ENCODE peak calls at places on chromosomes 4 and X, in ten cellular contexts. G, Y, A, I, K, C, V, W, T and N are unnamed samples.
A peak's percentile ranks its signal among the peaks of the same experiment; 100 is the strongest.

GRCh38 chr4:104418313-104418712 is 76.4 kb downstream of the CXXC4 start:
- DNase-seq in G (no peak), Y (peak; percentile 10), A (no peak), I (no peak), K (no peak), C (no peak), V (no peak), W (no peak), T (no peak), N (no peak)

GRCh38 chr4:186202490-186203140 is 11.2 kb downstream of the CYP4V2 start:
- DNase-seq in G (no peak), Y (no peak), A (no peak), I (no peak), K (no peak), C (no peak), V (no peak), W (no peak), T (no peak), N (no peak)

GRCh38 chrX:100812216-100813158 is 7.7 kb upstream of the CSTF2 start:
- DNase-seq in G (no peak), Y (no peak), A (peak; percentile 85), I (no peak), K (peak; percentile 28), C (no peak), V (no peak), W (no peak), T (no peak), N (no peak)

GRCh38 chr4:151169223-151169622 is 69.8 kb downstream of the RPS3A start:
- DNase-seq in G (peak; percentile 98), Y (peak; percentile 67), A (no peak), I (peak; percentile 69), K (peak; percentile 98), C (peak; percentile 75), V (no peak), W (peak; percentile 41), T (peak; percentile 71), N (peak; percentile 92)

GRCh38 chrX:18964026-18964425 is 19.9 kb downstream of the PHKA2 start:
- DNase-seq in G (no peak), Y (no peak), A (no peak), I (no peak), K (no peak), C (no peak), V (no peak), W (no peak), T (no peak), N (no peak)

GRCh38 chrX:132837126-132837525 is 121.3 kb downstream of the HS6ST2 start:
- DNase-seq in G (peak; percentile 86), Y (peak; percentile 47), A (no peak), I (no peak), K (peak; percentile 72), C (no peak), V (no peak), W (peak; percentile 15), T (no peak), N (peak; percentile 7)

GRCh38 chrX:154470434-154470833 is 8.6 kb downstream of the LAGE3 start:
- DNase-seq in G (no peak), Y (no peak), A (no peak), I (no peak), K (no peak), C (no peak), V (no peak), W (no peak), T (no peak), N (no peak)

GRCh38 chr4:8534129-8534528 is 46.1 kb upstream of the GPR78 start:
- DNase-seq in G (peak; percentile 58), Y (peak; percentile 79), A (peak; percentile 81), I (no peak), K (peak; percentile 49), C (no peak), V (no peak), W (peak; percentile 81), T (no peak), N (peak; percentile 43)

GRCh38 chr4:28702571-28702970 is 1841.9 kb downstream of the STIM2 start:
- DNase-seq in G (peak; percentile 1), Y (no peak), A (no peak), I (no peak), K (no peak), C (no peak), V (no peak), W (no peak), T (no peak), N (no peak)

GRCh38 chrX:154028502-154029184 is 8.9 kb upstream of the IRAK1 start:
- DNase-seq in G (no peak), Y (no peak), A (no peak), I (no peak), K (no peak), C (no peak), V (no peak), W (no peak), T (no peak), N (no peak)

GRCh38 chr4:5892321-5893012 is 419 bp downstream of the CRMP1 start:
- DNase-seq in G (no peak), Y (no peak), A (peak; percentile 65), I (no peak), K (no peak), C (no peak), V (no peak), W (no peak), T (no peak), N (no peak)

GRCh38 chr4:5888706-5889696 is 3.9 kb downstream of the CRMP1 start:
- DNase-seq in G (no peak), Y (no peak), A (peak; percentile 61), I (no peak), K (no peak), C (no peak), V (no peak), W (no peak), T (no peak), N (no peak)

GRCh38 chr4:5891563-5892320 is 1.1 kb downstream of the CRMP1 start:
- DNase-seq in G (no peak), Y (no peak), A (no peak), I (no peak), K (no peak), C (no peak), V (no peak), W (no peak), T (no peak), N (no peak)

GRCh38 chr4:5888222-5888701 is 4.6 kb downstream of the CRMP1 start:
- DNase-seq in G (peak; percentile 32), Y (no peak), A (peak; percentile 91), I (no peak), K (no peak), C (no peak), V (no peak), W (no peak), T (no peak), N (no peak)

GRCh38 chr4:5890063-5890727 is 2.7 kb downstream of the CRMP1 start:
- DNase-seq in G (peak; percentile 41), Y (no peak), A (peak; percentile 96), I (no peak), K (no peak), C (no peak), V (no peak), W (no peak), T (no peak), N (no peak)
- H3K4me3 ChIP-seq in G (no peak overlapping the region), Y (no peak overlapping the region), A (peak overlapping the region; percentile 78), I (no peak overlapping the region), K (peak overlapping the region; percentile 22), C (peak overlapping the region; percentile 54), V (no peak overlapping the region), W (no peak overlapping the region), T (peak overlapping the region; percentile 29), N (no peak overlapping the region)

DNA sequence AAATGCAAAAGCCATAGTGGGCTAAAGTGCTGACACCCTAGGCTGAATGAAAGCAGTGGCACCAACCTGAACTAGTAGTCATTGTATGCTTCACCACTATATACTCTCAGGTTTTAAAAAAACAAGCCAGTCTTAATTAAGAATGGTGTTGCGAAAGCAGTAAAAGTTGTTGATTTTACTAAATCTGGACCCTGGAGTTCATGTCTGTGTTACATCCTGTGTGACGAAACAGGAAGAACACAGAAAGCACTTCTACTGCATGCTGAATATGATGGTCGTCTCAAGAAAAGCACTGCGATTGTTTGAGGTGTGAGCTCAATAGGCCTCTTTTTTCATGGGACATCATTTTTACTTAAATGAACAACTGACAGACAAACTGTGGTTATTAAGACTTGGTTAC is 24.2 kb upstream of the GDPD2 start:
- DNase-seq in G (peak; percentile 23), Y (no peak), A (no peak), I (no peak), K (peak; percentile 62), C (no peak), V (no peak), W (no peak), T (no peak), N (no peak)
- H3K36me3 ChIP-seq in G (no peaks in the 10 kb centered on the region), Y (no peaks in the 10 kb centered on the region), A (peaks cover 21% of the 10 kb centered on the region), I (no peaks in the 10 kb centered on the region), K (no peaks in the 10 kb centered on the region), C (no peaks in the 10 kb centered on the region), V (peaks cover 37% of the 10 kb centered on the region), W (no peaks in the 10 kb centered on the region), T (no peaks in the 10 kb centered on the region), N (peaks cover 8% of the 10 kb centered on the region)

DNA sequence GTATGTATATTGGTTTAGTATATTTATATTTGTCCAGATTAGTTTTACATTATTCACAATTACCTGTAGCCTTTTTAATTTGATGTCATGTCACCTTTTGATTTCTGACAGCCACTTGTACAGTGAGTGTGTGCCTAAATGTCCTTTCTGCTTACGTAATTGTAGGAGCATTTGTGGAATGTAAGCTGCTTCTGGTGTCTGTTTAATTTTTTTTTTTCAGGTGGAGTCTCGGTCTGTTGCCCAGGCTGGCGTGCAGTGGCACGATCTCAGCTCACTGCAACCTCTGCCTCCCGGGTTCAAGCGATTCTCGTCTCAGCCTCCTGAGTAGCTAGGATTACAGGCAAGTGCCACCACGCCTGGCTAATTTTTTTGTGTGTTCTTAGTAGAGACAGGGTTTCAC is 91.2 kb upstream of the XAGE2 start:
- DNase-seq in G (no peak), Y (peak; percentile 26), A (no peak), I (no peak), K (no peak), C (no peak), V (no peak), W (no peak), T (no peak), N (no peak)
- H3K27me3 ChIP-seq in G (no peaks in the 10 kb centered on the region), Y (no peaks in the 10 kb centered on the region), A (no peaks in the 10 kb centered on the region), I (no peaks in the 10 kb centered on the region), K (no peaks in the 10 kb centered on the region), C (no peaks in the 10 kb centered on the region), V (no peaks in the 10 kb centered on the region), W (no peaks in the 10 kb centered on the region), T (peaks cover 42% of the 10 kb centered on the region), N (no peaks in the 10 kb centered on the region)

GRCh38 chr4:173521474-173522159 is 8.4 kb downstream of the HAND2 start:
- DNase-seq in G (no peak), Y (no peak), A (no peak), I (no peak), K (no peak), C (peak; percentile 63), V (no peak), W (no peak), T (peak; percentile 73), N (no peak)

GRCh38 chr4:173517781-173518371 is 12.2 kb downstream of the HAND2 start:
- DNase-seq in G (no peak), Y (no peak), A (peak; percentile 84), I (peak; percentile 87), K (peak; percentile 79), C (no peak), V (no peak), W (no peak), T (peak; percentile 76), N (no peak)

GRCh38 chr4:173520921-173521473 is 9.0 kb downstream of the HAND2 start:
- DNase-seq in G (no peak), Y (no peak), A (no peak), I (no peak), K (no peak), C (no peak), V (no peak), W (no peak), T (no peak), N (no peak)

GRCh38 chr4:173518419-173519102 is 11.5 kb downstream of the HAND2 start:
- DNase-seq in G (no peak), Y (no peak), A (peak; percentile 74), I (peak; percentile 70), K (peak; percentile 52), C (no peak), V (no peak), W (no peak), T (no peak), N (no peak)

GRCh38 chr4:173519130-173520101 is 10.6 kb downstream of the HAND2 start:
- DNase-seq in G (no peak), Y (no peak), A (no peak), I (no peak), K (peak; percentile 68), C (peak; percentile 60), V (no peak), W (no peak), T (peak; percentile 73), N (no peak)
- H3K4me3 ChIP-seq in G (no peak overlapping the region), Y (no peak overlapping the region), A (no peak overlapping the region), I (peak overlapping the region; percentile 40), K (peak overlapping the region; percentile 56), C (peak overlapping the region; percentile 63), V (no peak overlapping the region), W (no peak overlapping the region), T (peak overlapping the region; percentile 47), N (no peak overlapping the region)